ENCODE peak calls at places on chromosomes 12 and 14, in five cellular contexts. E is HS-5, J is nephron progenitor cell, B is NCI-H1105 treated with DMSO at 0.1 percent for 48 hours, X is ELF-1. I is an unnamed sample.

GRCh38 chr12:29528161-29528560 is 30.7 kb upstream of the OVCH1 start:
- DNase-seq in E (no peak), B (no peak), J (no peak), X (no peak), I (no peak)

GRCh38 chr12:68579254-68579653 is 31.4 kb upstream of the RAP1B start:
- DNase-seq in E (no peak), X (no peak), J (no peak), B (no peak), I (no peak)

GRCh38 chr12:49244161-49244560 is 20.7 kb upstream of the TUBA1C start:
- DNase-seq in E (no peak), B (no peak), J (no peak), X (no peak), I (no peak)

GRCh38 chr12:107759410-107759809 is 1.5 kb downstream of the PRDM4 start:
- DNase-seq in E (peak; percentile 77), B (no peak), J (peak; percentile 8), X (peak; percentile 67), I (no peak)

GRCh38 chr14:31024577-31025334 is 693 bp upstream of the AP4S1 start:
- DNase-seq in J (no peak), E (no peak), B (no peak), X (no peak), I (no peak)

GRCh38 chr14:93059917-93060545 is 55.7 kb downstream of the ITPK1 start:
- DNase-seq in X (no peak), J (peak; percentile 44), E (no peak), B (no peak), I (no peak)

GRCh38 chr12:74725154-74725553 is 187.5 kb downstream of the ATXN7L3B start:
- DNase-seq in X (no peak), B (peak; percentile 18), E (peak; percentile 59), J (no peak), I (no peak)

GRCh38 chr12:65895759-65896656 is 71.7 kb downstream of the HMGA2 start:
- DNase-seq in X (peak; percentile 87), J (no peak), B (no peak), E (no peak), I (no peak)

GRCh38 chr12:105721051-105721825 is 390.7 kb downstream of the C12orf75 start:
- DNase-seq in E (no peak), J (no peak), B (peak; percentile 93), X (no peak), I (peak; percentile 87)

GRCh38 chr14:101177301-101178055 is 274.0 kb upstream of the RTL1 start:
- DNase-seq in B (no peak), J (peak; percentile 40), E (no peak), X (no peak), I (peak; percentile 91)

GRCh38 chr14:91947196-91948184 is at the start of gene FBLN5:
- DNase-seq in J (peak; percentile 75), B (peak; percentile 40), X (peak; percentile 34), E (peak; percentile 60), I (no peak)

GRCh38 chr14:78162202-78162601 is 8.0 kb upstream of the NRXN3 start:
- DNase-seq in B (no peak), X (no peak), E (no peak), J (no peak), I (no peak)

GRCh38 chr14:36281309-36281708 is 39.1 kb downstream of the MBIP start:
- DNase-seq in B (no peak), E (no peak), J (no peak), X (no peak), I (no peak)

GRCh38 chr12:120980800-120981368 is 2.5 kb downstream of the HNF1A start:
- DNase-seq in B (no peak), X (no peak), E (no peak), J (no peak), I (no peak)

GRCh38 chr12:100826323-100826722 is 31.7 kb downstream of the ANO4 start:
- DNase-seq in E (no peak), J (peak; percentile 83), B (no peak), X (peak; percentile 37), I (no peak)

GRCh38 chr12:7091171-7091570 is 1.1 kb downstream of the C1R start:
- DNase-seq in J (no peak), X (no peak), B (no peak), E (no peak), I (no peak)

GRCh38 chr12:32344047-32344446 is 55.3 kb upstream of the FGD4 start:
- DNase-seq in E (no peak), J (no peak), B (no peak), X (no peak), I (no peak)

GRCh38 chr12:49019435-49020317 is 1.1 kb upstream of the PRKAG1 start:
- DNase-seq in E (no peak), B (peak; percentile 1), X (peak; percentile 60), J (peak; percentile 36), I (no peak)

GRCh38 chr14:73238262-73238852 is 1.1 kb downstream of the PAPLN start:
- DNase-seq in E (peak; percentile 28), X (no peak), B (peak; percentile 33), J (no peak), I (no peak)

GRCh38 chr14:93090826-93091583 is 24.7 kb downstream of the ITPK1 start:
- DNase-seq in X (peak; percentile 27), J (no peak), E (no peak), B (peak; percentile 55), I (no peak)

GRCh38 chr12:26123482-26123980 is 1.3 kb downstream of the BHLHE41 start:
- DNase-seq in E (no peak), B (no peak), X (no peak), J (no peak), I (no peak)

GRCh38 chr12:60209933-60210332 is 614.1 kb downstream of the SLC16A7 start:
- DNase-seq in B (no peak), J (no peak), X (no peak), E (no peak), I (no peak)

GRCh38 chr12:131383291-131383690 is 327.6 kb upstream of the SFSWAP start:
- DNase-seq in B (no peak), E (no peak), X (no peak), J (no peak), I (no peak)

GRCh38 chr12:110349096-110349495 is 54.4 kb downstream of the ANAPC7 start:
- DNase-seq in J (no peak), E (no peak), B (no peak), X (no peak), I (no peak)

GRCh38 chr12:10128687-10129086 is 1.3 kb downstream of the CLEC7A start:
- DNase-seq in X (no peak), J (no peak), E (no peak), B (no peak), I (no peak)

GRCh38 chr12:72564120-72564519 is 291.9 kb downstream of the TRHDE start:
- DNase-seq in E (no peak), B (no peak), J (no peak), X (peak; percentile 14), I (no peak)

GRCh38 chr12:57548488-57548887 is 1.4 kb upstream of the KIF5A start:
- DNase-seq in X (no peak), J (no peak), E (no peak), B (no peak), I (no peak)

GRCh38 chr12:65607271-65607880 is 216.9 kb upstream of the HMGA2 start:
- DNase-seq in B (no peak), E (no peak), X (peak; percentile 85), J (no peak), I (no peak)

GRCh38 chr12:18462437-18462836 is 201.1 kb downstream of the PIK3C2G start:
- DNase-seq in X (no peak), B (no peak), J (no peak), E (peak; percentile 68), I (no peak)

GRCh38 chr12:50088577-50089335 is 3.6 kb downstream of the SMARCD1 start:
- DNase-seq in B (peak; percentile 60), E (no peak), J (peak; percentile 56), X (no peak), I (no peak)

I was measured in esophagus muscularis mucosa.